ENCODE peak calls at places on chromosomes 5 and 9, in six cellular contexts. One of them, this sample, is unnamed. For H3K4me1, the result is how much of the 10 kb centered on the place peaks cover.

GRCh38 chr9:75128535-75128934 is 40.2 kb downstream of the OSTF1 start:
- ATAC-seq in Panc1: no peak
- ATAC-seq in GM12878: no peak
- ATAC-seq in upper lobe of left lung: no peak
- ATAC-seq in GM23338: no peak
- ATAC-seq in HepG2: no peak
- ATAC-seq in this sample: no peak

GRCh38 chr5:27217977-27218376 is 179.6 kb upstream of the CDH9 start:
- ATAC-seq in Panc1: peak
- ATAC-seq in GM12878: no peak
- ATAC-seq in upper lobe of left lung: no peak
- ATAC-seq in GM23338: no peak
- ATAC-seq in HepG2: peak
- ATAC-seq in this sample: no peak

GRCh38 chr5:154196955-154197652 is 6.6 kb downstream of the GALNT10 start:
- ATAC-seq in Panc1: no peak
- ATAC-seq in GM12878: peak
- ATAC-seq in upper lobe of left lung: peak
- ATAC-seq in GM23338: peak
- ATAC-seq in HepG2: peak
- ATAC-seq in this sample: no peak

GRCh38 chr9:19441730-19442129 is 32.9 kb downstream of the ACER2 start:
- ATAC-seq in Panc1: no peak
- ATAC-seq in GM12878: peak
- ATAC-seq in upper lobe of left lung: peak
- ATAC-seq in GM23338: no peak
- ATAC-seq in HepG2: no peak
- ATAC-seq in this sample: no peak

GRCh38 chr5:180866296-180866695 is 5.2 kb upstream of the ZFP62 start:
- ATAC-seq in Panc1: no peak
- ATAC-seq in GM12878: no peak
- ATAC-seq in upper lobe of left lung: no peak
- ATAC-seq in GM23338: no peak
- ATAC-seq in HepG2: no peak
- ATAC-seq in this sample: no peak

GRCh38 chr9:112072721-112073553 is 102.2 kb downstream of the SUSD1 start:
- ATAC-seq in Panc1: peak
- ATAC-seq in GM12878: no peak
- ATAC-seq in upper lobe of left lung: no peak
- ATAC-seq in GM23338: no peak
- ATAC-seq in HepG2: no peak
- ATAC-seq in this sample: no peak

GRCh38 chr9:7479300-7479699 is 320.3 kb downstream of the DMAC1 start:
- ATAC-seq in Panc1: no peak
- ATAC-seq in GM12878: no peak
- ATAC-seq in upper lobe of left lung: no peak
- ATAC-seq in GM23338: no peak
- ATAC-seq in HepG2: no peak
- ATAC-seq in this sample: no peak

GRCh38 chr5:131943914-131944313 is 1.5 kb downstream of the MEIKIN start:
- ATAC-seq in Panc1: no peak
- ATAC-seq in GM12878: no peak
- ATAC-seq in upper lobe of left lung: peak
- ATAC-seq in GM23338: no peak
- ATAC-seq in HepG2: no peak
- ATAC-seq in this sample: no peak

GRCh38 chr5:168188182-168188581 is 103.3 kb upstream of the WWC1 start:
- ATAC-seq in Panc1: no peak
- ATAC-seq in GM12878: no peak
- ATAC-seq in upper lobe of left lung: no peak
- ATAC-seq in GM23338: no peak
- ATAC-seq in HepG2: no peak
- ATAC-seq in this sample: no peak

GRCh38 chr5:168187599-168187998 is 103.8 kb upstream of the WWC1 start:
- ATAC-seq in Panc1: no peak
- ATAC-seq in GM12878: no peak
- ATAC-seq in upper lobe of left lung: no peak
- ATAC-seq in GM23338: no peak
- ATAC-seq in HepG2: no peak
- ATAC-seq in this sample: no peak

GRCh38 chr5:168182269-168182668 is 109.2 kb upstream of the WWC1 start:
- ATAC-seq in Panc1: no peak
- ATAC-seq in GM12878: no peak
- ATAC-seq in upper lobe of left lung: no peak
- ATAC-seq in GM23338: no peak
- ATAC-seq in HepG2: no peak
- ATAC-seq in this sample: no peak

GRCh38 chr5:168184103-168184502 is 107.3 kb upstream of the WWC1 start:
- ATAC-seq in Panc1: no peak
- ATAC-seq in GM12878: no peak
- ATAC-seq in upper lobe of left lung: no peak
- ATAC-seq in GM23338: no peak
- ATAC-seq in HepG2: no peak
- ATAC-seq in this sample: no peak

GRCh38 chr5:168186289-168187074 is 105.0 kb upstream of the WWC1 start:
- ATAC-seq in Panc1: no peak
- ATAC-seq in GM12878: no peak
- ATAC-seq in upper lobe of left lung: peak
- ATAC-seq in GM23338: no peak
- ATAC-seq in HepG2: no peak
- ATAC-seq in this sample: no peak
- TF ChIP-seq POLR2AphosphoS5 in Panc1: no peak
- TF ChIP-seq POLR2AphosphoS5 in GM12878: no peak
- TF ChIP-seq POLR2AphosphoS5 in upper lobe of left lung: no peak
- TF ChIP-seq POLR2AphosphoS5 in GM23338: no peak
- TF ChIP-seq POLR2AphosphoS5 in HepG2: no peak
- TF ChIP-seq POLR2AphosphoS5 in this sample: peak

GRCh38 chr9:79662553-79662956 is 90.8 kb downstream of the TLE4 start:
- ATAC-seq in Panc1: no peak
- ATAC-seq in GM12878: no peak
- ATAC-seq in upper lobe of left lung: peak
- ATAC-seq in GM23338: peak
- ATAC-seq in HepG2: no peak
- ATAC-seq in this sample: no peak
- H3K4me1 ChIP-seq in Panc1: under half
- H3K4me1 ChIP-seq in GM12878: under half
- H3K4me1 ChIP-seq in upper lobe of left lung: under half
- H3K4me1 ChIP-seq in GM23338: half or more
- H3K4me1 ChIP-seq in HepG2: under half
- H3K4me1 ChIP-seq in this sample: under half

DNA sequence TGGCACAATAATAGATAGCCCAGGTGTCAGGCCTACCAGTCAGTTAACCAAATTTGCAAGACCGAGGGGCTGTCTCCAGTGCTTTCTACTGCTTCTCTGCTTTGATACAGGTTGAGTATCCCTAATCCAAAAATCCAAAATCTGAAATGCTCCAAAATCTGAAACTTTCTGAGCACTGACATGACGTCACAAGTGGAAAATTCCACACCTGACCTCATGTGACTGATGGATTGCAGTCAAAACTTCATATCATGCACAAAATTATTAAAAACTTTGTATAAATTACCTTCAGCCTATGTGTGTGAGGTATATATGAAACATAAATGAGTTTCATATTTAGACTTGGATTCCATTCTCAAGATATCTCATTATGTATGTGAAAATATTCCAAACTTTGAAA is 213.5 kb upstream of the PANK3 start:
- ATAC-seq in Panc1: no peak
- ATAC-seq in GM12878: no peak
- ATAC-seq in upper lobe of left lung: no peak
- ATAC-seq in GM23338: no peak
- ATAC-seq in HepG2: no peak
- ATAC-seq in this sample: no peak
- TF ChIP-seq POLR2AphosphoS5 in Panc1: no peak
- TF ChIP-seq POLR2AphosphoS5 in GM12878: no peak
- TF ChIP-seq POLR2AphosphoS5 in upper lobe of left lung: no peak
- TF ChIP-seq POLR2AphosphoS5 in GM23338: no peak
- TF ChIP-seq POLR2AphosphoS5 in HepG2: no peak
- TF ChIP-seq POLR2AphosphoS5 in this sample: no peak

DNA sequence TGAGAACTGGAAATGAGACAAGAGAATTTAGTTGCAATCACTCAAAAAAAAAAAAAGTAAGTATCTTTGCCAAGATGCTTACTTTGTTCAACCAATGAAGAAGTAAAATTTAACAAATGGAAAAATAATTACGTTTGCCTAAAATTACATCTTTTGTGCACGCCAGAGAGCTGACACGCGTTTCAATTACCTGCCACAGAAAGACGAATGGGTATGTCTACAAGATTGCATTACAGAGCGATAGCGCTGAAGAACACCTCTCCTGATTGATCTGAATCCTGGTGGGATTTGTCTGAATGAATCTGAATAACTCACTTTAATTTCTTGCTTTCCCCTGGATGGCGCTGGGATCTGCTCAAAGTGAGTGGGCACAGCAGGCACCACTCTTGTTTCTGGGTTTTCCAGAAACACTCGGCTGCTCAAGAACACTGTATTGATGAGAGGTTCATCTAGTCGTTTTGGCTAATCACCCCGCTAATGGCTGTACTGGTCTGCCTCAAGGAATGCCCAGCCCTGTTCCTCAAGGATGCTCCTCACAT is 148.8 kb upstream of the TBC1D2 start:
- ATAC-seq in Panc1: no peak
- ATAC-seq in GM12878: no peak
- ATAC-seq in upper lobe of left lung: no peak
- ATAC-seq in GM23338: no peak
- ATAC-seq in HepG2: no peak
- ATAC-seq in this sample: no peak
- H3K4me1 ChIP-seq in Panc1: under half
- H3K4me1 ChIP-seq in GM12878: under half
- H3K4me1 ChIP-seq in upper lobe of left lung: under half
- H3K4me1 ChIP-seq in GM23338: under half
- H3K4me1 ChIP-seq in HepG2: under half
- H3K4me1 ChIP-seq in this sample: under half

DNA sequence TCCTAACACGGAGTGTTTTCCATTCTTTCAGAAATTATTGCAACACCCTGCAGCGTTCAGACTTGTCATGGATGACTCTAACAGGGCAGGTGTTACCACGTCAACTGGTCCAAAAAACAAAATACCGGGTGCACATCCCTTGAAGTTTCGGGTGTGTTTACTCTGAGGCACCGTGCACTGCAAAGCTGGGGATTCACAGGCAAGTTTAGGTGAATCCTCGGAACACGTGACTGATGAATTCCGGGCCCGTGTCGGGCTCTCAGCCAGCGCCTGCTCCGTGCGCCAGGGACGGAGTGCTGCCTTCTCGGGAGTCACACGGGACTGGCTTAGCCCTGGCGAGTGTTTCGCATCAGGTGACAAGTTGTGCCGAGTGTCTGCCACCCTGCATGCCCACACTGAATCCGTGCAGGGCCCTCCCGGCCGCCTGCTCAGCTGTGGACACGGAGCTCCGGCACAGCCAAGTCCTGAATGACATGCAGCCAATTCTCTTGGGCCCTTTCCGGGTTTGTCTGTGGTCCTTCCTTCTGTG is 66.0 kb upstream of the IRX4 start:
- ATAC-seq in Panc1: no peak
- ATAC-seq in GM12878: no peak
- ATAC-seq in upper lobe of left lung: no peak
- ATAC-seq in GM23338: no peak
- ATAC-seq in HepG2: no peak
- ATAC-seq in this sample: peak
- TF ChIP-seq POLR2AphosphoS5 in Panc1: no peak
- TF ChIP-seq POLR2AphosphoS5 in GM12878: no peak
- TF ChIP-seq POLR2AphosphoS5 in upper lobe of left lung: no peak
- TF ChIP-seq POLR2AphosphoS5 in GM23338: no peak
- TF ChIP-seq POLR2AphosphoS5 in HepG2: no peak
- TF ChIP-seq POLR2AphosphoS5 in this sample: no peak

GRCh38 chr9:34995288-34996060 is 5.9 kb downstream of the DNAJB5 start:
- ATAC-seq in Panc1: no peak
- ATAC-seq in GM12878: no peak
- ATAC-seq in upper lobe of left lung: peak
- ATAC-seq in GM23338: no peak
- ATAC-seq in HepG2: peak
- ATAC-seq in this sample: peak

GRCh38 chr9:34991833-34992375 is 2.4 kb downstream of the DNAJB5 start:
- ATAC-seq in Panc1: no peak
- ATAC-seq in GM12878: peak
- ATAC-seq in upper lobe of left lung: no peak
- ATAC-seq in GM23338: peak
- ATAC-seq in HepG2: peak
- ATAC-seq in this sample: no peak

GRCh38 chr9:34994429-34995287 is 5.1 kb downstream of the DNAJB5 start:
- ATAC-seq in Panc1: peak
- ATAC-seq in GM12878: no peak
- ATAC-seq in upper lobe of left lung: no peak
- ATAC-seq in GM23338: peak
- ATAC-seq in HepG2: peak
- ATAC-seq in this sample: no peak

GRCh38 chr9:34992376-34992951 is 2.9 kb downstream of the DNAJB5 start:
- ATAC-seq in Panc1: no peak
- ATAC-seq in GM12878: no peak
- ATAC-seq in upper lobe of left lung: peak
- ATAC-seq in GM23338: no peak
- ATAC-seq in HepG2: no peak
- ATAC-seq in this sample: no peak

DNA sequence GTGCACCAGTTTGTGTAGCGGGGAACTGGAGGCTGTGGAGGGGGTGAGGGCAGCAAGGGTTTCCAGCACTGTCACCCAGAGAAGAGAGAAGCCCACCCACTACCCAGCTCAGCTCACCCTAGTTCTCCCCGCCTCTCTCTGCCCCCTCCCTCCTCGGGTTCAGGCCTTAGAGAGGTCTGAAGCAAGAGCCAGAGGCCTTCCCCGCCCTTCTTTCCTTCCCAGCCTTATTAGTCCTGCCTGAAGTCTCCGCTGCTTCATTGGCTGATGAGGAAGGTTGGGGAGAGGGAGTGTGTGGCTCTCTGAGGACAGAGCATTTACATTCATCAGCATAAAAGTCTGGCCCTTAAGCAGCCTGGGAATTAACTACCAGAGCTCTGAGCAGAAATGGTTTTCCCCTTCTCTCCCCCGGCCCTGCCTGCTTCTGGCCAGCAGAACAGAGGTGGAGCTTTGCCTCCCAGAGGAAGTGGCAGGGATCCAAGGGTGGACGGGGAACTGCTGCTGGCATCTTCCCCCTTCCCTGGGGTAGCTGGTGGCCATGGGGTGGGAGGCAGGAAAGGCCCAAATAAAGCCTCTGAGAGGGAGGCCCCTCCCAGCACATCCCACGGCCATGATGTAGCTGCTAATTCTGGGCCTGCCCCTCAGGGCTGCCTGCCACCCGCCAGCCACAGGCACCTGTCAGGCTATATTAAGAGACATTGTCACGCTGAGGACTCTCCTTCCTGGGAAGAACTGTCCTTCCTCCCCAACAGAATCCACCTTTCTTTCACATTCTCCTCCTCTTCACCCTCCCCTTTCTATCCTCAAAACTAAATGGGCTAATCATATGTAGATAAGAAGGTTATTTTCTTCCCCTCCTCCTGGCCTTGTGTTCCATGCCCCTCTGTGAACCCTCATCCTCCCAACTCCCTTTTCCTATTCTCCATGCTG is 4.2 kb downstream of the DNAJB5 start:
- ATAC-seq in Panc1: no peak
- ATAC-seq in GM12878: peak
- ATAC-seq in upper lobe of left lung: peak
- ATAC-seq in GM23338: peak
- ATAC-seq in HepG2: no peak
- ATAC-seq in this sample: peak
- H3K4me1 ChIP-seq in Panc1: under half
- H3K4me1 ChIP-seq in GM12878: under half
- H3K4me1 ChIP-seq in upper lobe of left lung: under half
- H3K4me1 ChIP-seq in GM23338: under half
- H3K4me1 ChIP-seq in HepG2: under half
- H3K4me1 ChIP-seq in this sample: under half

This sample was measured in gastroesophageal sphincter.